ENCODE peak calls at places on chromosomes 11 and 22, in ten cellular contexts. One of them, this sample, is unnamed.

GRCh38 chr11:9691865-9692264 is 28.0 kb downstream of the SWAP70 start:
- DNase-seq in heart left ventricle: no peak
- DNase-seq in ovary: no peak
- DNase-seq in GM12891: no peak
- DNase-seq in HCT116: peak
- DNase-seq in tibial nerve: no peak
- DNase-seq in NB4: peak
- DNase-seq in sigmoid colon: no peak
- DNase-seq in lower leg skin: no peak
- DNase-seq in adrenal gland: no peak
- DNase-seq in this sample: no peak

GRCh38 chr11:73907191-73907590 is 30.4 kb downstream of the PAAF1 start:
- DNase-seq in adrenal gland: peak
- DNase-seq in NB4: peak
- DNase-seq in tibial nerve: no peak
- DNase-seq in ovary: no peak
- DNase-seq in sigmoid colon: no peak
- DNase-seq in heart left ventricle: no peak
- DNase-seq in HCT116: peak
- DNase-seq in lower leg skin: no peak
- DNase-seq in GM12891: no peak
- DNase-seq in this sample: peak

GRCh38 chr11:1822648-1823375 is 12.0 kb upstream of the SYT8 start:
- DNase-seq in NB4: no peak
- DNase-seq in lower leg skin: no peak
- DNase-seq in ovary: no peak
- DNase-seq in tibial nerve: no peak
- DNase-seq in heart left ventricle: no peak
- DNase-seq in HCT116: no peak
- DNase-seq in GM12891: no peak
- DNase-seq in adrenal gland: no peak
- DNase-seq in sigmoid colon: no peak
- DNase-seq in this sample: no peak

GRCh38 chr11:130874955-130875531 is 41.2 kb downstream of the SNX19 start:
- DNase-seq in sigmoid colon: no peak
- DNase-seq in HCT116: no peak
- DNase-seq in lower leg skin: no peak
- DNase-seq in GM12891: no peak
- DNase-seq in NB4: no peak
- DNase-seq in heart left ventricle: no peak
- DNase-seq in ovary: no peak
- DNase-seq in adrenal gland: no peak
- DNase-seq in tibial nerve: no peak
- DNase-seq in this sample: no peak

GRCh38 chr11:73914284-73914683 is 36.5 kb upstream of the DNAJB13 start:
- DNase-seq in GM12891: no peak
- DNase-seq in adrenal gland: no peak
- DNase-seq in sigmoid colon: no peak
- DNase-seq in tibial nerve: no peak
- DNase-seq in ovary: no peak
- DNase-seq in lower leg skin: no peak
- DNase-seq in heart left ventricle: no peak
- DNase-seq in NB4: no peak
- DNase-seq in HCT116: no peak
- DNase-seq in this sample: peak

GRCh38 chr11:76419896-76420295 is 24.9 kb upstream of the EMSY start:
- DNase-seq in sigmoid colon: no peak
- DNase-seq in HCT116: no peak
- DNase-seq in GM12891: peak
- DNase-seq in lower leg skin: no peak
- DNase-seq in adrenal gland: no peak
- DNase-seq in tibial nerve: no peak
- DNase-seq in NB4: peak
- DNase-seq in heart left ventricle: no peak
- DNase-seq in ovary: no peak
- DNase-seq in this sample: peak

GRCh38 chr11:46391578-46392420 is at the start of gene CHRM4:
- DNase-seq in sigmoid colon: peak
- DNase-seq in heart left ventricle: no peak
- DNase-seq in adrenal gland: peak
- DNase-seq in tibial nerve: no peak
- DNase-seq in lower leg skin: no peak
- DNase-seq in GM12891: no peak
- DNase-seq in HCT116: no peak
- DNase-seq in NB4: peak
- DNase-seq in ovary: peak
- DNase-seq in this sample: peak

GRCh38 chr22:49084203-49084602 is 743.5 kb downstream of the BRD1 start:
- DNase-seq in lower leg skin: no peak
- DNase-seq in adrenal gland: no peak
- DNase-seq in heart left ventricle: no peak
- DNase-seq in tibial nerve: no peak
- DNase-seq in NB4: no peak
- DNase-seq in HCT116: peak
- DNase-seq in GM12891: no peak
- DNase-seq in sigmoid colon: peak
- DNase-seq in ovary: no peak
- DNase-seq in this sample: peak

GRCh38 chr22:29394931-29395581 is 6.7 kb upstream of the AP1B1 start:
- DNase-seq in tibial nerve: peak
- DNase-seq in sigmoid colon: peak
- DNase-seq in heart left ventricle: peak
- DNase-seq in adrenal gland: peak
- DNase-seq in ovary: peak
- DNase-seq in lower leg skin: peak
- DNase-seq in NB4: peak
- DNase-seq in GM12891: peak
- DNase-seq in HCT116: peak
- DNase-seq in this sample: peak

GRCh38 chr11:2885676-2886081 is at the start of gene CDKN1C:
- DNase-seq in NB4: peak
- DNase-seq in HCT116: peak
- DNase-seq in GM12891: peak
- DNase-seq in lower leg skin: peak
- DNase-seq in ovary: peak
- DNase-seq in tibial nerve: peak
- DNase-seq in heart left ventricle: peak
- DNase-seq in sigmoid colon: peak
- DNase-seq in adrenal gland: peak
- DNase-seq in this sample: peak

GRCh38 chr11:70384486-70385152 is 13.7 kb upstream of the CTTN start:
- DNase-seq in NB4: no peak
- DNase-seq in GM12891: no peak
- DNase-seq in ovary: no peak
- DNase-seq in lower leg skin: no peak
- DNase-seq in adrenal gland: peak
- DNase-seq in HCT116: no peak
- DNase-seq in heart left ventricle: no peak
- DNase-seq in sigmoid colon: no peak
- DNase-seq in tibial nerve: no peak
- DNase-seq in this sample: no peak

GRCh38 chr11:27201454-27202302 is 161.1 kb downstream of the BBOX1 start:
- DNase-seq in tibial nerve: peak
- DNase-seq in lower leg skin: peak
- DNase-seq in adrenal gland: peak
- DNase-seq in NB4: peak
- DNase-seq in ovary: peak
- DNase-seq in heart left ventricle: peak
- DNase-seq in GM12891: no peak
- DNase-seq in HCT116: no peak
- DNase-seq in sigmoid colon: peak
- DNase-seq in this sample: peak

GRCh38 chr11:27203077-27203476 is 159.9 kb downstream of the CCDC34 start:
- DNase-seq in HCT116: no peak
- DNase-seq in ovary: no peak
- DNase-seq in lower leg skin: no peak
- DNase-seq in NB4: no peak
- DNase-seq in tibial nerve: no peak
- DNase-seq in GM12891: no peak
- DNase-seq in heart left ventricle: no peak
- DNase-seq in sigmoid colon: no peak
- DNase-seq in adrenal gland: no peak
- DNase-seq in this sample: no peak

GRCh38 chr11:27205269-27205668 is 157.7 kb downstream of the CCDC34 start:
- DNase-seq in ovary: no peak
- DNase-seq in heart left ventricle: no peak
- DNase-seq in GM12891: no peak
- DNase-seq in adrenal gland: no peak
- DNase-seq in HCT116: no peak
- DNase-seq in sigmoid colon: no peak
- DNase-seq in tibial nerve: no peak
- DNase-seq in NB4: no peak
- DNase-seq in lower leg skin: no peak
- DNase-seq in this sample: no peak

GRCh38 chr11:27204527-27204926 is 158.5 kb downstream of the CCDC34 start:
- DNase-seq in NB4: peak
- DNase-seq in HCT116: peak
- DNase-seq in heart left ventricle: no peak
- DNase-seq in sigmoid colon: no peak
- DNase-seq in ovary: no peak
- DNase-seq in adrenal gland: no peak
- DNase-seq in GM12891: no peak
- DNase-seq in lower leg skin: no peak
- DNase-seq in tibial nerve: no peak
- DNase-seq in this sample: peak

GRCh38 chr11:27200779-27201453 is 160.3 kb downstream of the BBOX1 start:
- DNase-seq in sigmoid colon: no peak
- DNase-seq in adrenal gland: no peak
- DNase-seq in ovary: no peak
- DNase-seq in HCT116: no peak
- DNase-seq in NB4: peak
- DNase-seq in lower leg skin: no peak
- DNase-seq in GM12891: no peak
- DNase-seq in tibial nerve: no peak
- DNase-seq in heart left ventricle: no peak
- DNase-seq in this sample: no peak
- TF ChIP-seq POLR2A in sigmoid colon: no peak
- TF ChIP-seq POLR2A in adrenal gland: no peak
- TF ChIP-seq POLR2A in ovary: no peak
- TF ChIP-seq POLR2A in HCT116: no peak
- TF ChIP-seq POLR2A in NB4: no peak
- TF ChIP-seq POLR2A in lower leg skin: no peak
- TF ChIP-seq POLR2A in GM12891: no peak
- TF ChIP-seq POLR2A in tibial nerve: no peak
- TF ChIP-seq POLR2A in heart left ventricle: no peak
- TF ChIP-seq POLR2A in this sample: no peak

GRCh38 chr11:58578635-58579191 is at the start of gene ZFP91:
- DNase-seq in tibial nerve: peak
- DNase-seq in heart left ventricle: peak
- DNase-seq in GM12891: peak
- DNase-seq in ovary: peak
- DNase-seq in sigmoid colon: peak
- DNase-seq in NB4: peak
- DNase-seq in HCT116: peak
- DNase-seq in lower leg skin: peak
- DNase-seq in adrenal gland: peak
- DNase-seq in this sample: peak
- TF ChIP-seq POLR2A in tibial nerve: peak
- TF ChIP-seq POLR2A in heart left ventricle: peak
- TF ChIP-seq POLR2A in GM12891: no peak
- TF ChIP-seq POLR2A in ovary: peak
- TF ChIP-seq POLR2A in sigmoid colon: peak
- TF ChIP-seq POLR2A in NB4: no peak
- TF ChIP-seq POLR2A in HCT116: no peak
- TF ChIP-seq POLR2A in lower leg skin: no peak
- TF ChIP-seq POLR2A in adrenal gland: peak
- TF ChIP-seq POLR2A in this sample: no peak

GRCh38 chr22:37932821-37933578 is 20.4 kb downstream of the C22orf23 start:
- DNase-seq in sigmoid colon: peak
- DNase-seq in HCT116: no peak
- DNase-seq in tibial nerve: no peak
- DNase-seq in heart left ventricle: no peak
- DNase-seq in lower leg skin: no peak
- DNase-seq in GM12891: no peak
- DNase-seq in adrenal gland: no peak
- DNase-seq in ovary: peak
- DNase-seq in NB4: no peak
- DNase-seq in this sample: no peak

GRCh38 chr22:37932401-37932800 is 21.0 kb downstream of the C22orf23 start:
- DNase-seq in tibial nerve: no peak
- DNase-seq in heart left ventricle: peak
- DNase-seq in GM12891: no peak
- DNase-seq in HCT116: no peak
- DNase-seq in NB4: no peak
- DNase-seq in sigmoid colon: no peak
- DNase-seq in adrenal gland: no peak
- DNase-seq in lower leg skin: no peak
- DNase-seq in ovary: no peak
- DNase-seq in this sample: no peak

GRCh38 chr22:37931893-37932389 is 21.5 kb downstream of the C22orf23 start:
- DNase-seq in GM12891: no peak
- DNase-seq in sigmoid colon: no peak
- DNase-seq in heart left ventricle: peak
- DNase-seq in tibial nerve: no peak
- DNase-seq in NB4: no peak
- DNase-seq in adrenal gland: no peak
- DNase-seq in ovary: no peak
- DNase-seq in HCT116: no peak
- DNase-seq in lower leg skin: no peak
- DNase-seq in this sample: no peak

GRCh38 chr22:37930952-37931440 is 22.4 kb downstream of the C22orf23 start:
- DNase-seq in adrenal gland: no peak
- DNase-seq in sigmoid colon: no peak
- DNase-seq in ovary: no peak
- DNase-seq in GM12891: no peak
- DNase-seq in HCT116: no peak
- DNase-seq in heart left ventricle: no peak
- DNase-seq in lower leg skin: no peak
- DNase-seq in NB4: no peak
- DNase-seq in tibial nerve: no peak
- DNase-seq in this sample: no peak

GRCh38 chr22:37933711-37934376 is 19.6 kb downstream of the C22orf23 start:
- DNase-seq in lower leg skin: peak
- DNase-seq in NB4: peak
- DNase-seq in sigmoid colon: peak
- DNase-seq in tibial nerve: peak
- DNase-seq in adrenal gland: peak
- DNase-seq in HCT116: peak
- DNase-seq in ovary: peak
- DNase-seq in heart left ventricle: peak
- DNase-seq in GM12891: peak
- DNase-seq in this sample: peak
- TF ChIP-seq POLR2A in lower leg skin: no peak
- TF ChIP-seq POLR2A in NB4: no peak
- TF ChIP-seq POLR2A in sigmoid colon: no peak
- TF ChIP-seq POLR2A in tibial nerve: no peak
- TF ChIP-seq POLR2A in adrenal gland: no peak
- TF ChIP-seq POLR2A in HCT116: no peak
- TF ChIP-seq POLR2A in ovary: no peak
- TF ChIP-seq POLR2A in heart left ventricle: no peak
- TF ChIP-seq POLR2A in GM12891: no peak
- TF ChIP-seq POLR2A in this sample: no peak

DNA sequence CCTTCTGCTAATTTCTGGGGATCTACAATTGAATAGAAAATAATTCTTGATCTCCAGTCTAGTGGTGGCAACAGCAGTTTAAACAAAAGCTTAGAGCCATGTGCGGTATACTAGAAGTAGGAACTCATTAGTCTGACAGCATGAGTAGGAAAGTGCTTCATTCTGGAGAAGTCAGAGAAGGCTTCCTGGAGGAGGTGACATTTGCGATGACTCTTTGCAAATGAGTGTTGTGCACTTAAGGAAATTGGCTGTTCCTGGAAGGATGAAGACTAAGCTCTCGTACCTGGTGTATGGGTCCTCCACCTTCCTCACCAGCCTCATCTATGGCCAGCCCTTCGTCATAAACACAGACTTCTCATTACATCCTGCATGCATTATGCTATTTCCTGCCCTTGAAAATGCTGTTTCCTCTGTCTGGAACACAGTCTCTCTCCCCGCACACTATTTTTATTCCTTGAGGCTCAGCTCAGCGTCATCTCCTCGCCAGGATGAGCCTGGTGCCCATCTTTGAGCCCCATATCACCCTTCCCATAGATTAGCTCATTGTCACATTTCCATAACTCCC is 132.9 kb downstream of the PKNOX2 start:
- DNase-seq in adrenal gland: no peak
- DNase-seq in ovary: no peak
- DNase-seq in lower leg skin: no peak
- DNase-seq in tibial nerve: no peak
- DNase-seq in HCT116: no peak
- DNase-seq in NB4: no peak
- DNase-seq in GM12891: no peak
- DNase-seq in heart left ventricle: no peak
- DNase-seq in sigmoid colon: no peak
- DNase-seq in this sample: no peak
- TF ChIP-seq POLR2A in adrenal gland: no peak
- TF ChIP-seq POLR2A in ovary: no peak
- TF ChIP-seq POLR2A in lower leg skin: no peak
- TF ChIP-seq POLR2A in tibial nerve: no peak
- TF ChIP-seq POLR2A in HCT116: no peak
- TF ChIP-seq POLR2A in NB4: no peak
- TF ChIP-seq POLR2A in GM12891: no peak
- TF ChIP-seq POLR2A in heart left ventricle: no peak
- TF ChIP-seq POLR2A in sigmoid colon: no peak
- TF ChIP-seq POLR2A in this sample: no peak